ENCODE peak calls at places on chromosomes 11 and 22, in ten cellular contexts. One of them, this sample, is unnamed.

GRCh38 chr11:10599388-10600175 is 31.1 kb upstream of the LYVE1 start:
- DNase-seq in activated CD4-positive, alpha-beta T cell treated with anti-CD3 and anti-CD28 coated beads, Interleukin-2, amount 50 U/mL, for 48 hours: no peak
- DNase-seq in M059J: peak; percentile 44
- DNase-seq in ecto neural progenitor cell: peak; percentile 6
- DNase-seq in stimulated activated naive B cell treated with anti-CD40 and anti-IgM and Interleukin-4, amounts not matched to agents 10 μg/mL and 1 μg/mL and 100 μg/mL, for 72 hours: no peak
- DNase-seq in NCI-H460: no peak
- DNase-seq in H9: no peak
- DNase-seq in HT1080: no peak
- DNase-seq in effector memory CD8-positive, alpha-beta T cell: no peak
- DNase-seq in astrocyte of the spinal cord: peak; percentile 43
- DNase-seq in this sample: peak; percentile 83

GRCh38 chr22:41561335-41561734 is 525 bp downstream of the CSDC2 start:
- DNase-seq in activated CD4-positive, alpha-beta T cell treated with anti-CD3 and anti-CD28 coated beads, Interleukin-2, amount 50 U/mL, for 48 hours: no peak
- DNase-seq in M059J: no peak
- DNase-seq in ecto neural progenitor cell: no peak
- DNase-seq in stimulated activated naive B cell treated with anti-CD40 and anti-IgM and Interleukin-4, amounts not matched to agents 10 μg/mL and 1 μg/mL and 100 μg/mL, for 72 hours: no peak
- DNase-seq in NCI-H460: no peak
- DNase-seq in H9: peak; percentile 54
- DNase-seq in HT1080: no peak
- DNase-seq in effector memory CD8-positive, alpha-beta T cell: no peak
- DNase-seq in astrocyte of the spinal cord: peak; percentile 42
- DNase-seq in this sample: peak; percentile 83

GRCh38 chr11:134580635-134581025 is 168.6 kb upstream of the B3GAT1 start:
- DNase-seq in activated CD4-positive, alpha-beta T cell treated with anti-CD3 and anti-CD28 coated beads, Interleukin-2, amount 50 U/mL, for 48 hours: no peak
- DNase-seq in M059J: no peak
- DNase-seq in ecto neural progenitor cell: no peak
- DNase-seq in stimulated activated naive B cell treated with anti-CD40 and anti-IgM and Interleukin-4, amounts not matched to agents 10 μg/mL and 1 μg/mL and 100 μg/mL, for 72 hours: no peak
- DNase-seq in NCI-H460: no peak
- DNase-seq in H9: no peak
- DNase-seq in HT1080: no peak
- DNase-seq in effector memory CD8-positive, alpha-beta T cell: no peak
- DNase-seq in astrocyte of the spinal cord: no peak
- DNase-seq in this sample: no peak

GRCh38 chr11:1992111-1992510 is 5.5 kb downstream of the H19 start:
- DNase-seq in activated CD4-positive, alpha-beta T cell treated with anti-CD3 and anti-CD28 coated beads, Interleukin-2, amount 50 U/mL, for 48 hours: no peak
- DNase-seq in M059J: no peak
- DNase-seq in ecto neural progenitor cell: no peak
- DNase-seq in stimulated activated naive B cell treated with anti-CD40 and anti-IgM and Interleukin-4, amounts not matched to agents 10 μg/mL and 1 μg/mL and 100 μg/mL, for 72 hours: no peak
- DNase-seq in NCI-H460: no peak
- DNase-seq in H9: no peak
- DNase-seq in HT1080: no peak
- DNase-seq in effector memory CD8-positive, alpha-beta T cell: no peak
- DNase-seq in astrocyte of the spinal cord: no peak
- DNase-seq in this sample: no peak

GRCh38 chr11:90168571-90168970 is 34.1 kb downstream of the NAALAD2 start:
- DNase-seq in activated CD4-positive, alpha-beta T cell treated with anti-CD3 and anti-CD28 coated beads, Interleukin-2, amount 50 U/mL, for 48 hours: no peak
- DNase-seq in M059J: no peak
- DNase-seq in ecto neural progenitor cell: no peak
- DNase-seq in stimulated activated naive B cell treated with anti-CD40 and anti-IgM and Interleukin-4, amounts not matched to agents 10 μg/mL and 1 μg/mL and 100 μg/mL, for 72 hours: no peak
- DNase-seq in NCI-H460: no peak
- DNase-seq in H9: no peak
- DNase-seq in HT1080: no peak
- DNase-seq in effector memory CD8-positive, alpha-beta T cell: no peak
- DNase-seq in astrocyte of the spinal cord: no peak
- DNase-seq in this sample: no peak

GRCh38 chr22:27716074-27716473 is 85.5 kb downstream of the MN1 start:
- DNase-seq in activated CD4-positive, alpha-beta T cell treated with anti-CD3 and anti-CD28 coated beads, Interleukin-2, amount 50 U/mL, for 48 hours: no peak
- DNase-seq in M059J: no peak
- DNase-seq in ecto neural progenitor cell: no peak
- DNase-seq in stimulated activated naive B cell treated with anti-CD40 and anti-IgM and Interleukin-4, amounts not matched to agents 10 μg/mL and 1 μg/mL and 100 μg/mL, for 72 hours: no peak
- DNase-seq in NCI-H460: no peak
- DNase-seq in H9: no peak
- DNase-seq in HT1080: no peak
- DNase-seq in effector memory CD8-positive, alpha-beta T cell: no peak
- DNase-seq in astrocyte of the spinal cord: no peak
- DNase-seq in this sample: no peak

GRCh38 chr11:123475478-123475877 is 45.4 kb downstream of the GRAMD1B start:
- DNase-seq in activated CD4-positive, alpha-beta T cell treated with anti-CD3 and anti-CD28 coated beads, Interleukin-2, amount 50 U/mL, for 48 hours: no peak
- DNase-seq in M059J: peak; percentile 79
- DNase-seq in ecto neural progenitor cell: no peak
- DNase-seq in stimulated activated naive B cell treated with anti-CD40 and anti-IgM and Interleukin-4, amounts not matched to agents 10 μg/mL and 1 μg/mL and 100 μg/mL, for 72 hours: no peak
- DNase-seq in NCI-H460: peak; percentile 61
- DNase-seq in H9: no peak
- DNase-seq in HT1080: peak; percentile 53
- DNase-seq in effector memory CD8-positive, alpha-beta T cell: no peak
- DNase-seq in astrocyte of the spinal cord: peak; percentile 66
- DNase-seq in this sample: peak; percentile 82

GRCh38 chr11:110069158-110069737 is 23.9 kb upstream of the ZC3H12C start:
- DNase-seq in activated CD4-positive, alpha-beta T cell treated with anti-CD3 and anti-CD28 coated beads, Interleukin-2, amount 50 U/mL, for 48 hours: no peak
- DNase-seq in M059J: peak; percentile 96
- DNase-seq in ecto neural progenitor cell: no peak
- DNase-seq in stimulated activated naive B cell treated with anti-CD40 and anti-IgM and Interleukin-4, amounts not matched to agents 10 μg/mL and 1 μg/mL and 100 μg/mL, for 72 hours: no peak
- DNase-seq in NCI-H460: peak; percentile 62
- DNase-seq in H9: no peak
- DNase-seq in HT1080: peak; percentile 96
- DNase-seq in effector memory CD8-positive, alpha-beta T cell: no peak
- DNase-seq in astrocyte of the spinal cord: peak; percentile 61
- DNase-seq in this sample: peak; percentile 94

GRCh38 chr11:69637956-69638871 is 2.7 kb upstream of the CCND1 start:
- DNase-seq in activated CD4-positive, alpha-beta T cell treated with anti-CD3 and anti-CD28 coated beads, Interleukin-2, amount 50 U/mL, for 48 hours: no peak
- DNase-seq in M059J: peak; percentile 58
- DNase-seq in ecto neural progenitor cell: peak; percentile 86
- DNase-seq in stimulated activated naive B cell treated with anti-CD40 and anti-IgM and Interleukin-4, amounts not matched to agents 10 μg/mL and 1 μg/mL and 100 μg/mL, for 72 hours: no peak
- DNase-seq in NCI-H460: no peak
- DNase-seq in H9: peak; percentile 83
- DNase-seq in HT1080: no peak
- DNase-seq in effector memory CD8-positive, alpha-beta T cell: no peak
- DNase-seq in astrocyte of the spinal cord: peak; percentile 81
- DNase-seq in this sample: peak; percentile 64

GRCh38 chr22:43925433-43926348 is 2.1 kb downstream of the PNPLA3 start:
- DNase-seq in activated CD4-positive, alpha-beta T cell treated with anti-CD3 and anti-CD28 coated beads, Interleukin-2, amount 50 U/mL, for 48 hours: no peak
- DNase-seq in M059J: no peak
- DNase-seq in ecto neural progenitor cell: peak; percentile 90
- DNase-seq in stimulated activated naive B cell treated with anti-CD40 and anti-IgM and Interleukin-4, amounts not matched to agents 10 μg/mL and 1 μg/mL and 100 μg/mL, for 72 hours: no peak
- DNase-seq in NCI-H460: no peak
- DNase-seq in H9: peak; percentile 74
- DNase-seq in HT1080: peak; percentile 40
- DNase-seq in effector memory CD8-positive, alpha-beta T cell: no peak
- DNase-seq in astrocyte of the spinal cord: no peak
- DNase-seq in this sample: peak; percentile 79

GRCh38 chr22:50670914-50671538 is 1.6 kb upstream of the SHANK3 start:
- DNase-seq in activated CD4-positive, alpha-beta T cell treated with anti-CD3 and anti-CD28 coated beads, Interleukin-2, amount 50 U/mL, for 48 hours: no peak
- DNase-seq in M059J: no peak
- DNase-seq in ecto neural progenitor cell: no peak
- DNase-seq in stimulated activated naive B cell treated with anti-CD40 and anti-IgM and Interleukin-4, amounts not matched to agents 10 μg/mL and 1 μg/mL and 100 μg/mL, for 72 hours: no peak
- DNase-seq in NCI-H460: no peak
- DNase-seq in H9: no peak
- DNase-seq in HT1080: no peak
- DNase-seq in effector memory CD8-positive, alpha-beta T cell: no peak
- DNase-seq in astrocyte of the spinal cord: no peak
- DNase-seq in this sample: no peak

GRCh38 chr22:36277482-36278291 is 24.8 kb downstream of the APOL1 start:
- DNase-seq in activated CD4-positive, alpha-beta T cell treated with anti-CD3 and anti-CD28 coated beads, Interleukin-2, amount 50 U/mL, for 48 hours: peak; percentile 76
- DNase-seq in M059J: peak; percentile 61
- DNase-seq in ecto neural progenitor cell: peak; percentile 80
- DNase-seq in stimulated activated naive B cell treated with anti-CD40 and anti-IgM and Interleukin-4, amounts not matched to agents 10 μg/mL and 1 μg/mL and 100 μg/mL, for 72 hours: peak; percentile 52
- DNase-seq in NCI-H460: peak; percentile 43
- DNase-seq in H9: peak; percentile 90
- DNase-seq in HT1080: peak; percentile 56
- DNase-seq in effector memory CD8-positive, alpha-beta T cell: peak; percentile 49
- DNase-seq in astrocyte of the spinal cord: peak; percentile 52
- DNase-seq in this sample: peak; percentile 51

GRCh38 chr11:37171451-37171850 is 573.4 kb upstream of the RAG2 start:
- DNase-seq in activated CD4-positive, alpha-beta T cell treated with anti-CD3 and anti-CD28 coated beads, Interleukin-2, amount 50 U/mL, for 48 hours: no peak
- DNase-seq in M059J: no peak
- DNase-seq in ecto neural progenitor cell: no peak
- DNase-seq in stimulated activated naive B cell treated with anti-CD40 and anti-IgM and Interleukin-4, amounts not matched to agents 10 μg/mL and 1 μg/mL and 100 μg/mL, for 72 hours: no peak
- DNase-seq in NCI-H460: no peak
- DNase-seq in H9: no peak
- DNase-seq in HT1080: no peak
- DNase-seq in effector memory CD8-positive, alpha-beta T cell: no peak
- DNase-seq in astrocyte of the spinal cord: no peak
- DNase-seq in this sample: no peak